ENCODE peak calls at places on chromosomes 1 and 21, in ten cellular contexts. One of them, this sample, is unnamed.
A peak's percentile ranks its signal among the peaks of the same experiment; 100 is the strongest.

GRCh38 chr1:192448026-192448578 is 127.5 kb upstream of the RGS1 start:
- DNase-seq in Caco-2: no peak
- DNase-seq in tibial artery: no peak
- DNase-seq in fibroblast of lung: peak; percentile 54
- DNase-seq in tibial nerve: no peak
- DNase-seq in GM13977: no peak
- DNase-seq in cardiac fibroblast: no peak
- DNase-seq in H9: no peak
- DNase-seq in RWPE2: no peak
- DNase-seq in HFFc6: peak; percentile 1
- DNase-seq in this sample: no peak

GRCh38 chr1:237492359-237492758 is 398.4 kb downstream of the ZP4 start:
- DNase-seq in Caco-2: no peak
- DNase-seq in tibial artery: no peak
- DNase-seq in fibroblast of lung: no peak
- DNase-seq in tibial nerve: no peak
- DNase-seq in GM13977: no peak
- DNase-seq in cardiac fibroblast: no peak
- DNase-seq in H9: peak; percentile 43
- DNase-seq in RWPE2: no peak
- DNase-seq in HFFc6: no peak
- DNase-seq in this sample: no peak

GRCh38 chr1:93844262-93845045 is 34.6 kb downstream of the DNTTIP2 start:
- DNase-seq in Caco-2: peak; percentile 54
- DNase-seq in tibial artery: peak; percentile 27
- DNase-seq in fibroblast of lung: peak; percentile 82
- DNase-seq in tibial nerve: no peak
- DNase-seq in GM13977: peak; percentile 65
- DNase-seq in cardiac fibroblast: peak; percentile 91
- DNase-seq in H9: peak; percentile 54
- DNase-seq in RWPE2: no peak
- DNase-seq in HFFc6: peak; percentile 79
- DNase-seq in this sample: peak; percentile 73

GRCh38 chr1:72670902-72671301 is 388.6 kb upstream of the NEGR1 start:
- DNase-seq in Caco-2: no peak
- DNase-seq in tibial artery: no peak
- DNase-seq in fibroblast of lung: no peak
- DNase-seq in tibial nerve: no peak
- DNase-seq in GM13977: no peak
- DNase-seq in cardiac fibroblast: no peak
- DNase-seq in H9: no peak
- DNase-seq in RWPE2: no peak
- DNase-seq in HFFc6: no peak
- DNase-seq in this sample: no peak

GRCh38 chr1:11938722-11939526 is 4.4 kb downstream of the PLOD1 start:
- DNase-seq in Caco-2: no peak
- DNase-seq in tibial artery: no peak
- DNase-seq in fibroblast of lung: no peak
- DNase-seq in tibial nerve: peak; percentile 75
- DNase-seq in GM13977: no peak
- DNase-seq in cardiac fibroblast: peak; percentile 24
- DNase-seq in H9: no peak
- DNase-seq in RWPE2: no peak
- DNase-seq in HFFc6: no peak
- DNase-seq in this sample: no peak

GRCh38 chr1:1600861-1601563 is 1.1 kb upstream of the FNDC10 start:
- DNase-seq in Caco-2: no peak
- DNase-seq in tibial artery: no peak
- DNase-seq in fibroblast of lung: no peak
- DNase-seq in tibial nerve: no peak
- DNase-seq in GM13977: no peak
- DNase-seq in cardiac fibroblast: no peak
- DNase-seq in H9: no peak
- DNase-seq in RWPE2: no peak
- DNase-seq in HFFc6: no peak
- DNase-seq in this sample: peak; percentile 24

GRCh38 chr1:54882483-54882882 is 4.5 kb downstream of the DHCR24 start:
- DNase-seq in Caco-2: no peak
- DNase-seq in tibial artery: no peak
- DNase-seq in fibroblast of lung: peak; percentile 39
- DNase-seq in tibial nerve: no peak
- DNase-seq in GM13977: no peak
- DNase-seq in cardiac fibroblast: no peak
- DNase-seq in H9: no peak
- DNase-seq in RWPE2: no peak
- DNase-seq in HFFc6: no peak
- DNase-seq in this sample: no peak

GRCh38 chr1:82483146-82483545 is 682.4 kb downstream of the ADGRL2 start:
- DNase-seq in Caco-2: no peak
- DNase-seq in tibial artery: no peak
- DNase-seq in fibroblast of lung: no peak
- DNase-seq in tibial nerve: no peak
- DNase-seq in GM13977: no peak
- DNase-seq in cardiac fibroblast: no peak
- DNase-seq in H9: peak; percentile 46
- DNase-seq in RWPE2: no peak
- DNase-seq in HFFc6: no peak
- DNase-seq in this sample: no peak

GRCh38 chr21:15804247-15804985 is 74.6 kb downstream of the USP25 start:
- DNase-seq in Caco-2: no peak
- DNase-seq in tibial artery: no peak
- DNase-seq in fibroblast of lung: no peak
- DNase-seq in tibial nerve: no peak
- DNase-seq in GM13977: no peak
- DNase-seq in cardiac fibroblast: no peak
- DNase-seq in H9: no peak
- DNase-seq in RWPE2: no peak
- DNase-seq in HFFc6: no peak
- DNase-seq in this sample: no peak

GRCh38 chr1:94335950-94336349 is 82.2 kb upstream of the ABCD3 start:
- DNase-seq in Caco-2: peak; percentile 79
- DNase-seq in tibial artery: peak; percentile 77
- DNase-seq in fibroblast of lung: peak; percentile 87
- DNase-seq in tibial nerve: peak; percentile 56
- DNase-seq in GM13977: peak; percentile 34
- DNase-seq in cardiac fibroblast: peak; percentile 96
- DNase-seq in H9: peak; percentile 67
- DNase-seq in RWPE2: no peak
- DNase-seq in HFFc6: peak; percentile 90
- DNase-seq in this sample: peak; percentile 30

DNA sequence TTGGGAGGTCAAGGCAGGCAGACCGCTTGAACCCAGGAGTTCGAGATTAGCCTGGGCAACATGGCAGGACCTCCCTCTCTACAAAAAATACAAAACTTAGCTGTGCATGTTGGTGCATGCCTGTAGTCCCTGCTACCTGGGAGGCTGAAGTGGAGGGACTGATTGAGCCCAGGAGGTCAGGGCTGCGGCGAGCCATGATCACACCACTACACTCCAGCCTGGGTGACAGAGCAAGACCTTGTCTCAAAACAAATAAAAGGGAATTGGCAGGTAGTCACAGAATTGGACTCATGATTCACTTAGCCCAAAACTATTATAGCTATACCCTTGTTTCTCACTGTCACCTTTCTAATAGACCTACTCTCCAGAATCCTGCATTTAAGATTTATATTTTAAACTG is 5.5 kb downstream of the TADA1 start:
- DNase-seq in Caco-2: no peak
- DNase-seq in tibial artery: no peak
- DNase-seq in fibroblast of lung: no peak
- DNase-seq in tibial nerve: no peak
- DNase-seq in GM13977: no peak
- DNase-seq in cardiac fibroblast: no peak
- DNase-seq in H9: no peak
- DNase-seq in RWPE2: no peak
- DNase-seq in HFFc6: no peak
- DNase-seq in this sample: no peak
- TF ChIP-seq CTCF in Caco-2: no peak
- TF ChIP-seq CTCF in tibial artery: no peak
- TF ChIP-seq CTCF in fibroblast of lung: no peak
- TF ChIP-seq CTCF in tibial nerve: no peak
- TF ChIP-seq CTCF in GM13977: no peak
- TF ChIP-seq CTCF in cardiac fibroblast: no peak
- TF ChIP-seq CTCF in H9: no peak
- TF ChIP-seq CTCF in RWPE2: no peak
- TF ChIP-seq CTCF in HFFc6: no peak
- TF ChIP-seq CTCF in this sample: no peak

DNA sequence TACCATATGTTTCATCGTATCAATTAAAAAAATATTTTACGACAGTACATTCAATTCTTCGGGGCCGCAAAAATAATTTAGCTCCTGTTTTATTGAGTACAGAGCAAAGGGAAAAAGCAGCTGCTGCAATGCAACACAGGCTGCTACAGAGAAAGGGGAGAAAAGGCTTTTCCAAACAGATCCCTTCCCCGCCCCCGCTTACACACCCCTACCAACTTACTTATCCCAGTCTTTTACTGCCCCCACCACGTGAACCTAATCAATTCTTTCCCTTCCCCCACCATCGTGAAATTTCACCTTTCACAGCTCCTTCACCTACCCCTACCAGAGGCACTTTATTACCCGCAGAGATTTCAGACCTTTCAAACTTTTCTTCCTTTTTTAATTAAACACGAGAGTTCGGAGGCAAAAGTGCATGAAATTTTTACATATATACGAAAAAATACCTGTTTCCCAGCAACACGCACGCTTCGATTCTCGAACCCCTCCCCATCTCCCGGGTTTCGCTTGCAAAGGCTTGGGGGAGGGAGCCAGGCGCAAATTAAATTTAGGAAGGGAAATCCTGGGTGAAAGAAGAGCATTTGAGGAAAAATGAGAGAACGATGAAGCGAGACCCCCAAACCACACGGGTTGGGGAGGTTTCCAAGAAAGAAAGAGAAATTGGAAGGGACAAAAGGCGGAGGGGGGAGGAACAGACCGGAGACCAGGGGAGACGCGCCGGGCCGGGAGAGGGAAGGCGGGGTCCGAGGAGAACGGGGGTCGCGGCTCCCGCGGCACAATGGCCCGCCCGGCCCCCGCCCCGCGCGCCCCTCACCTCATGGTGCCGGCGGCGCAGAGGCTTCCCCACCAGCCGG is 824 bp downstream of the ENAH start:
- DNase-seq in Caco-2: peak; percentile 54
- DNase-seq in tibial artery: no peak
- DNase-seq in fibroblast of lung: peak; percentile 55
- DNase-seq in tibial nerve: no peak
- DNase-seq in GM13977: no peak
- DNase-seq in cardiac fibroblast: peak; percentile 42
- DNase-seq in H9: no peak
- DNase-seq in RWPE2: no peak
- DNase-seq in HFFc6: no peak
- DNase-seq in this sample: no peak
- TF ChIP-seq CTCF in Caco-2: no peak
- TF ChIP-seq CTCF in tibial artery: no peak
- TF ChIP-seq CTCF in fibroblast of lung: no peak
- TF ChIP-seq CTCF in tibial nerve: no peak
- TF ChIP-seq CTCF in GM13977: no peak
- TF ChIP-seq CTCF in cardiac fibroblast: no peak
- TF ChIP-seq CTCF in H9: no peak
- TF ChIP-seq CTCF in RWPE2: no peak
- TF ChIP-seq CTCF in HFFc6: no peak
- TF ChIP-seq CTCF in this sample: no peak

GRCh38 chr1:116201921-116202320 is 90.7 kb downstream of the MAB21L3 start:
- DNase-seq in Caco-2: no peak
- DNase-seq in tibial artery: no peak
- DNase-seq in fibroblast of lung: peak; percentile 59
- DNase-seq in tibial nerve: no peak
- DNase-seq in GM13977: no peak
- DNase-seq in cardiac fibroblast: no peak
- DNase-seq in H9: no peak
- DNase-seq in RWPE2: no peak
- DNase-seq in HFFc6: no peak
- DNase-seq in this sample: no peak

GRCh38 chr1:116207126-116207735 is 96.0 kb downstream of the MAB21L3 start:
- DNase-seq in Caco-2: no peak
- DNase-seq in tibial artery: no peak
- DNase-seq in fibroblast of lung: no peak
- DNase-seq in tibial nerve: no peak
- DNase-seq in GM13977: no peak
- DNase-seq in cardiac fibroblast: no peak
- DNase-seq in H9: no peak
- DNase-seq in RWPE2: no peak
- DNase-seq in HFFc6: no peak
- DNase-seq in this sample: no peak

GRCh38 chr1:116205941-116206679 is 94.9 kb downstream of the MAB21L3 start:
- DNase-seq in Caco-2: no peak
- DNase-seq in tibial artery: no peak
- DNase-seq in fibroblast of lung: no peak
- DNase-seq in tibial nerve: no peak
- DNase-seq in GM13977: no peak
- DNase-seq in cardiac fibroblast: no peak
- DNase-seq in H9: no peak
- DNase-seq in RWPE2: no peak
- DNase-seq in HFFc6: no peak
- DNase-seq in this sample: no peak

GRCh38 chr1:116203936-116204335 is 92.7 kb downstream of the MAB21L3 start:
- DNase-seq in Caco-2: no peak
- DNase-seq in tibial artery: no peak
- DNase-seq in fibroblast of lung: no peak
- DNase-seq in tibial nerve: no peak
- DNase-seq in GM13977: no peak
- DNase-seq in cardiac fibroblast: no peak
- DNase-seq in H9: no peak
- DNase-seq in RWPE2: no peak
- DNase-seq in HFFc6: no peak
- DNase-seq in this sample: no peak

DNA sequence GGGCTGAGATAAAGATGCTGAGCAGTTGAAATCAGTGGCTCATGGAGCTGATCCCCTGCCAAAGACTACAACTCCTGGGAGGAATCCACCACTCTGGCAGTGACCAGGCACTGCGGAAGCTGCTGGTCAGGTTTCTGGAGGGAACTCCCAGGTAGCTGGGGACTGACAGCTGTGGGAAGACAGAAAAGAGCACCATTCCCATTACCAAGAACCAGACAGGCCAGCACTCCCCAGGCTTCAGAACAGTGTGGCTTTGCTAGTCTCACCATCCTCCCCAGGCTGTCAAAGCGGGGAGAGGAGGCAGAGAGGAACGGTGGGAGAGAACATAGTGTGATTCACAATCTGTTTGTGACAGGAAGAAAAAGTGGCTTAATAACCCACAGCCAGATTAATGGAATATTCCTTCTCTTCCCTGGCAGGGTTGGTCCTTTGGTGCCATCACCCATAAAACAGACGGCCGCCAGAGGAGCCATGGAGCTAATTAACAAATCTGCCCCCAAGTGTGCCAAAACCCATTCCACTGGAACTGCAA is 92.1 kb downstream of the MAB21L3 start:
- DNase-seq in Caco-2: no peak
- DNase-seq in tibial artery: no peak
- DNase-seq in fibroblast of lung: peak; percentile 17
- DNase-seq in tibial nerve: no peak
- DNase-seq in GM13977: no peak
- DNase-seq in cardiac fibroblast: no peak
- DNase-seq in H9: no peak
- DNase-seq in RWPE2: no peak
- DNase-seq in HFFc6: no peak
- DNase-seq in this sample: no peak
- TF ChIP-seq CTCF in Caco-2: no peak
- TF ChIP-seq CTCF in tibial artery: no peak
- TF ChIP-seq CTCF in fibroblast of lung: no peak
- TF ChIP-seq CTCF in tibial nerve: no peak
- TF ChIP-seq CTCF in GM13977: no peak
- TF ChIP-seq CTCF in cardiac fibroblast: no peak
- TF ChIP-seq CTCF in H9: peak; percentile 37
- TF ChIP-seq CTCF in RWPE2: no peak
- TF ChIP-seq CTCF in HFFc6: peak; percentile 33
- TF ChIP-seq CTCF in this sample: no peak

GRCh38 chr1:71521655-71522264 is 440.9 kb upstream of the ZRANB2 start:
- DNase-seq in Caco-2: no peak
- DNase-seq in tibial artery: no peak
- DNase-seq in fibroblast of lung: peak; percentile 32
- DNase-seq in tibial nerve: no peak
- DNase-seq in GM13977: peak; percentile 21
- DNase-seq in cardiac fibroblast: peak; percentile 77
- DNase-seq in H9: no peak
- DNase-seq in RWPE2: no peak
- DNase-seq in HFFc6: peak; percentile 18
- DNase-seq in this sample: peak; percentile 11
- TF ChIP-seq CTCF in Caco-2: no peak
- TF ChIP-seq CTCF in tibial artery: no peak
- TF ChIP-seq CTCF in fibroblast of lung: peak; percentile 85
- TF ChIP-seq CTCF in tibial nerve: peak; percentile 33
- TF ChIP-seq CTCF in GM13977: peak; percentile 51
- TF ChIP-seq CTCF in cardiac fibroblast: peak; percentile 76
- TF ChIP-seq CTCF in H9: peak; percentile 84
- TF ChIP-seq CTCF in RWPE2: peak; percentile 80
- TF ChIP-seq CTCF in HFFc6: peak; percentile 83
- TF ChIP-seq CTCF in this sample: peak; percentile 16

This sample was measured in GM20000.